ENCODE peak calls at places on chromosomes 7 and 10, in five cellular contexts. K is neural progenitor cell; S is ELF-1; O is stimulated activated naive CD8-positive, alpha-beta T cell treated with anti-CD3 and anti-CD28 coated beads, Interleukin-15, Interleukin-2, amounts not matched to agents 100 U/mL and 50 U/mL, for 24 hours; U is cerebellar nuclear complex. X is an unnamed sample.

GRCh38 chr10:89640242-89640641 is 4.8 kb downstream of the PANK1 start:
- DNase-seq in K (no peak), S (no peak), O (no peak), U (no peak), X (no peak)

GRCh38 chr7:537911-538634 is 18.4 kb upstream of the PDGFA start:
- DNase-seq in K (no peak), S (peak), O (no peak), U (no peak), X (peak)

GRCh38 chr7:36048902-36049240 is 104.2 kb upstream of the EEPD1 start:
- DNase-seq in K (no peak), S (no peak), O (no peak), U (no peak), X (peak)

GRCh38 chr7:119452401-119452800 is 820.6 kb upstream of the KCND2 start:
- DNase-seq in K (no peak), S (no peak), O (no peak), U (no peak), X (no peak)

GRCh38 chr10:11934262-11934661 is 108.3 kb downstream of the UPF2 start:
- DNase-seq in K (no peak), S (peak), O (no peak), U (no peak), X (peak)

GRCh38 chr10:77392236-77392721 is 245.3 kb downstream of the KCNMA1 start:
- DNase-seq in K (no peak), S (no peak), O (no peak), U (no peak), X (peak)

GRCh38 chr10:73218466-73219191 is 28.4 kb downstream of the DNAJC9 start:
- DNase-seq in K (peak), S (no peak), O (no peak), U (no peak), X (no peak)

GRCh38 chr7:116984917-116985316 is 31.6 kb downstream of the ST7 start:
- DNase-seq in K (peak), S (no peak), O (no peak), U (no peak), X (no peak)

GRCh38 chr7:88758355-88759215 is 915 bp upstream of the ZNF804B start:
- DNase-seq in K (peak), S (peak), O (no peak), U (no peak), X (peak)

GRCh38 chr10:79275431-79275851 is 71.8 kb upstream of the PPIF start:
- DNase-seq in K (no peak), S (no peak), O (no peak), U (peak), X (peak)

GRCh38 chr7:348962-349755 is 59.2 kb downstream of the FOXL3 start:
- DNase-seq in K (no peak), S (no peak), O (no peak), U (no peak), X (no peak)

GRCh38 chr10:130109796-130110235 is 814 bp downstream of the C10orf143 start:
- DNase-seq in K (peak), S (peak), O (peak), U (no peak), X (peak)

GRCh38 chr10:29253096-29254029 is 35.5 kb upstream of the LYZL1 start:
- DNase-seq in K (no peak), S (no peak), O (no peak), U (no peak), X (no peak)

GRCh38 chr7:117728858-117729257 is 144.4 kb downstream of the CTTNBP2 start:
- DNase-seq in K (peak), S (no peak), O (no peak), U (no peak), X (no peak)

GRCh38 chr7:44313621-44314031 is 11.8 kb downstream of the CAMK2B start:
- DNase-seq in K (no peak), S (no peak), O (no peak), U (no peak), X (no peak)

GRCh38 chr7:107078517-107078966 is 34.0 kb downstream of the PRKAR2B start:
- DNase-seq in K (peak), S (peak), O (no peak), U (no peak), X (peak)

GRCh38 chr10:96683065-96683464 is 37.2 kb downstream of the PIK3AP1 start:
- DNase-seq in K (no peak), S (no peak), O (no peak), U (no peak), X (peak)

GRCh38 chr7:86939197-86939814 is 120.1 kb downstream of the ELAPOR2 start:
- DNase-seq in K (peak), S (no peak), O (peak), U (no peak), X (peak)

GRCh38 chr10:74418285-74418872 is 267.4 kb downstream of the ADK start:
- DNase-seq in K (peak), S (peak), O (no peak), U (no peak), X (peak)

GRCh38 chr10:103049237-103049636 is 131.1 kb downstream of the CNNM2 start:
- DNase-seq in K (no peak), S (no peak), O (no peak), U (no peak), X (no peak)

GRCh38 chr7:138092486-138093028 is 16.3 kb downstream of the AKR1D1 start:
- DNase-seq in K (no peak), S (no peak), O (no peak), U (no peak), X (no peak)

GRCh38 chr7:151361193-151361959 is 19.8 kb downstream of the NUB1 start:
- DNase-seq in K (no peak), S (no peak), O (no peak), U (no peak), X (no peak)

GRCh38 chr10:84140036-84140379 is 699 bp downstream of the GHITM start:
- DNase-seq in K (peak), S (peak), O (peak), U (no peak), X (peak)

X was measured in astrocyte.